ENCODE peak calls at places on chromosomes 16 and 17, in five cellular contexts. B is NCI-H226, J is activated T-helper 1 cell treated with Interleukin-2 at 50 U/mL for 16 hours, W is nephron progenitor cell, Z is GM04504. P is an unnamed sample.

GRCh38 chr17:76727745-76728456 is 1.3 kb downstream of the METTL23 start:
- DNase-seq in Z (no peak), W (peak; percentile 32), J (no peak), B (no peak), P (no peak)

GRCh38 chr16:89895482-89896250 is 22.3 kb downstream of the TCF25 start:
- DNase-seq in Z (no peak), J (no peak), W (no peak), B (no peak), P (no peak)

GRCh38 chr16:85274924-85275323 is 162.7 kb upstream of the CIBAR2 start:
- DNase-seq in W (no peak), J (no peak), Z (no peak), B (no peak), P (no peak)

GRCh38 chr16:2077696-2078095 is 29.9 kb downstream of the TSC2 start:
- DNase-seq in Z (no peak), B (no peak), J (no peak), W (no peak), P (no peak)

GRCh38 chr17:72296456-72296855 is 175.6 kb downstream of the SOX9 start:
- DNase-seq in B (no peak), W (no peak), J (no peak), Z (no peak), P (no peak)

GRCh38 chr17:4739122-4740024 is at the start of the genes CXCL16 and ZMYND15:
- DNase-seq in W (peak; percentile 65), B (peak; percentile 33), J (peak; percentile 42), Z (no peak), P (peak; percentile 13)

GRCh38 chr16:1331712-1332617 is 1.5 kb upstream of the BAIAP3 start:
- DNase-seq in W (peak; percentile 69), J (no peak), B (peak; percentile 44), Z (no peak), P (no peak)

GRCh38 chr17:16381496-16381820 is 567 bp downstream of the UBB start:
- DNase-seq in J (no peak), Z (no peak), W (no peak), B (no peak), P (no peak)

GRCh38 chr17:68390888-68391545 is 66.3 kb downstream of the WIPI1 start:
- DNase-seq in Z (no peak), W (no peak), B (no peak), J (no peak), P (no peak)

GRCh38 chr16:47644661-47645060 is 183.5 kb downstream of the PHKB start:
- DNase-seq in W (no peak), Z (no peak), J (no peak), B (peak; percentile 13), P (no peak)

GRCh38 chr17:74610108-74610507 is 13.4 kb downstream of the CD300E start:
- DNase-seq in J (no peak), Z (no peak), W (peak; percentile 45), B (no peak), P (no peak)

GRCh38 chr16:58331024-58331707 is 36.3 kb upstream of the PRSS54 start:
- DNase-seq in B (no peak), Z (no peak), W (peak; percentile 62), J (no peak), P (peak; percentile 18)

GRCh38 chr16:35714665-35715064 is 2255.3 kb downstream of the TP53TG3F start:
- DNase-seq in J (no peak), B (no peak), Z (no peak), W (no peak), P (no peak)

GRCh38 chr17:44014437-44015172 is at the start of gene TMEM101:
- DNase-seq in J (peak; percentile 77), W (peak; percentile 81), Z (peak; percentile 84), B (peak; percentile 82), P (peak; percentile 76)

GRCh38 chr16:75754126-75754525 is 27.8 kb upstream of the CPHXL start:
- DNase-seq in B (no peak), W (no peak), J (no peak), Z (no peak), P (no peak)

GRCh38 chr17:80862341-80862969 is 129.2 kb upstream of the CHMP6 start:
- DNase-seq in J (no peak), B (no peak), Z (no peak), W (no peak), P (no peak)

GRCh38 chr17:3846739-3847670 is 959 bp upstream of the NCBP3 start:
- DNase-seq in W (no peak), J (no peak), B (no peak), Z (no peak), P (no peak)

GRCh38 chr17:82985973-82986372 is 93.4 kb upstream of the METRNL start:
- DNase-seq in B (no peak), Z (no peak), W (peak; percentile 60), J (peak; percentile 55), P (peak; percentile 24)